ENCODE peak calls at places on chromosomes 4 and X, in six cellular contexts. W is epithelial cell of esophagus; U is SHP77; T is fibroblast of lung; G is KBM-7; M is stimulated activated CD8-positive, alpha-beta memory T cell treated with anti-CD3 and anti-CD28 coated beads, Interleukin-15, amount 100 ng/mL, for 1 hour. I is an unnamed sample.

GRCh38 chrX:19829817-19830216 is 57.6 kb downstream of the SH3KBP1 start:
- DNase-seq in G (peak), U (no peak), T (no peak), W (no peak), M (no peak), I (no peak)

GRCh38 chrX:97605271-97605670 is 721.6 kb downstream of the RPA4 start:
- DNase-seq in U (no peak), G (no peak), T (no peak), M (no peak), W (no peak), I (no peak)

GRCh38 chr4:600850-601515 is 24.4 kb upstream of the PDE6B start:
- DNase-seq in T (no peak), W (no peak), G (no peak), M (no peak), U (no peak), I (peak)

GRCh38 chrX:34849371-34849770 is 93.2 kb upstream of the FAM47B start:
- DNase-seq in M (no peak), W (peak), U (no peak), G (no peak), T (peak), I (peak)

GRCh38 chrX:138020941-138021340 is 455.0 kb downstream of the ZIC3 start:
- DNase-seq in G (no peak), T (no peak), W (no peak), M (no peak), U (no peak), I (no peak)

GRCh38 chr4:73127839-73128448 is 58.4 kb upstream of the COX18 start:
- DNase-seq in W (peak), U (no peak), M (no peak), T (peak), G (peak), I (no peak)

GRCh38 chr4:135186002-135186401 is 984.4 kb upstream of the PABPC4L start:
- DNase-seq in M (no peak), G (no peak), T (no peak), W (no peak), U (no peak), I (no peak)

GRCh38 chr4:152679414-152680281 is at the start of gene TMEM154:
- DNase-seq in T (peak), U (peak), W (peak), M (peak), G (peak), I (peak)

GRCh38 chr4:169618286-169618685 is 2.1 kb upstream of the CLCN3 start:
- DNase-seq in G (no peak), T (peak), U (no peak), M (no peak), W (peak), I (peak)

GRCh38 chr4:1033840-1034551 is 22.6 kb downstream of the FGFRL1 start:
- DNase-seq in G (no peak), U (no peak), W (no peak), M (no peak), T (peak), I (no peak)

GRCh38 chrX:47217121-47217851 is 1.2 kb upstream of the CDK16 start:
- DNase-seq in T (peak), M (no peak), U (no peak), W (peak), G (no peak), I (peak)

GRCh38 chr4:306551-306961 is 1.3 kb upstream of the ZNF732 start:
- DNase-seq in G (peak), W (no peak), T (no peak), M (no peak), U (no peak), I (no peak)

GRCh38 chr4:24862073-24862751 is 50.6 kb downstream of the CCDC149 start:
- DNase-seq in W (no peak), T (no peak), M (no peak), G (no peak), U (no peak), I (no peak)

GRCh38 chr4:156959298-156959702 is 12.3 kb downstream of the PDGFC start:
- DNase-seq in T (peak), U (no peak), W (no peak), M (no peak), G (no peak), I (no peak)

GRCh38 chr4:2194556-2194955 is 47.4 kb downstream of the HAUS3 start:
- DNase-seq in G (no peak), T (peak), U (no peak), M (no peak), W (no peak), I (no peak)

GRCh38 chrX:129123795-129124194 is 399.5 kb downstream of the SMARCA1 start:
- DNase-seq in U (no peak), G (no peak), M (no peak), W (no peak), T (no peak), I (no peak)

GRCh38 chr4:160276785-160277325 is 1174.0 kb downstream of the RAPGEF2 start:
- DNase-seq in T (no peak), U (no peak), G (no peak), M (no peak), W (no peak), I (no peak)

GRCh38 chr4:103075435-103075893 is 1.1 kb downstream of the SLC9B2 start:
- DNase-seq in G (no peak), M (no peak), T (peak), U (no peak), W (peak), I (peak)

GRCh38 chr4:32768664-32769389 is 2048.7 kb downstream of the PCDH7 start:
- DNase-seq in M (no peak), W (no peak), G (no peak), T (no peak), U (no peak), I (no peak)

GRCh38 chr4:138952405-138952804 is 63.2 kb upstream of the NOCT start:
- DNase-seq in T (peak), U (no peak), G (no peak), M (no peak), W (peak), I (peak)

GRCh38 chr4:40333921-40334352 is 1.2 kb upstream of the CHRNA9 start:
- DNase-seq in T (peak), W (peak), M (no peak), G (no peak), U (no peak), I (peak)

GRCh38 chr4:38255572-38255971 is 295.4 kb downstream of the PTTG2 start:
- DNase-seq in W (no peak), T (no peak), U (no peak), M (no peak), G (no peak), I (no peak)

GRCh38 chr4:2731907-2732314 is 24.2 kb downstream of the TNIP2 start:
- DNase-seq in M (no peak), T (no peak), U (no peak), W (no peak), G (no peak), I (no peak)

GRCh38 chrX:48816014-48816810 is 10.1 kb upstream of the ERAS start:
- DNase-seq in U (no peak), W (no peak), T (no peak), M (no peak), G (no peak), I (no peak)

GRCh38 chr4:84956014-84956413 is 10.5 kb downstream of the WDFY3 start:
- DNase-seq in U (no peak), T (no peak), W (peak), G (no peak), M (no peak), I (peak)

GRCh38 chr4:5888222-5888701 is 4.6 kb downstream of the CRMP1 start:
- DNase-seq in M (no peak), U (peak), G (no peak), T (peak), W (no peak), I (no peak)

GRCh38 chr4:23934915-23935314 is 45.1 kb upstream of the PPARGC1A start:
- DNase-seq in T (peak), W (peak), M (no peak), U (no peak), G (no peak), I (peak)

GRCh38 chr4:71206763-71207162 is 132.1 kb upstream of the SLC4A4 start:
- DNase-seq in U (peak), T (peak), W (no peak), M (no peak), G (no peak), I (no peak)

GRCh38 chr4:139562067-139562684 is 6.2 kb upstream of the SETD7 start:
- DNase-seq in G (no peak), U (no peak), W (no peak), M (no peak), T (no peak), I (no peak)

GRCh38 chrX:119041175-119041574 is 31.6 kb upstream of the CT47C1 start:
- DNase-seq in W (peak), U (no peak), M (no peak), T (peak), G (no peak), I (peak)

GRCh38 chrX:9707306-9708015 is 58.2 kb downstream of the GPR143 start:
- DNase-seq in M (no peak), T (no peak), G (no peak), W (no peak), U (no peak), I (no peak)

GRCh38 chr4:94561249-94562024 is 109.7 kb downstream of the PDLIM5 start:
- DNase-seq in W (no peak), U (no peak), M (no peak), T (peak), G (no peak), I (peak)

GRCh38 chr4:185504098-185505047 is 30.9 kb downstream of the PDLIM3 start:
- DNase-seq in M (no peak), T (no peak), W (no peak), G (no peak), U (peak), I (no peak)

GRCh38 chr4:124633285-124633941 is 79.1 kb downstream of the ANKRD50 start:
- DNase-seq in G (no peak), W (peak), M (no peak), U (no peak), T (no peak), I (no peak)